ENCODE peak calls at places on chromosome 1, in eight cellular contexts. G is kidney epithelial cell, N is BJ, Y is psoas muscle, Z is lower leg skin, W is astrocyte of the spinal cord, I is Calu3, E is B cell. B is an unnamed sample.
A peak's percentile ranks its signal among the peaks of the same experiment; 100 is the strongest.

GRCh38 chr1:116433283-116434257 is 60.5 kb downstream of the ATP1A1 start:
- DNase-seq in Z (no peak), G (no peak), E (no peak), I (peak; percentile 86), N (no peak), W (peak; percentile 61), Y (peak; percentile 66), B (no peak)

GRCh38 chr1:243213045-243213787 is 41.9 kb downstream of the CEP170 start:
- DNase-seq in E (no peak), I (no peak), Z (no peak), W (peak; percentile 61), Y (no peak), N (peak; percentile 57), G (no peak), B (no peak)

GRCh38 chr1:228691926-228692325 is 43.4 kb upstream of the RHOU start:
- DNase-seq in G (peak; percentile 10), W (peak; percentile 47), I (peak; percentile 58), Y (no peak), E (peak; percentile 29), Z (peak; percentile 24), N (no peak), B (peak; percentile 74)

GRCh38 chr1:37995773-37996379 is 6.1 kb upstream of the SF3A3 start:
- DNase-seq in I (no peak), Z (no peak), E (no peak), Y (peak; percentile 91), G (no peak), W (peak; percentile 95), N (no peak), B (no peak)

GRCh38 chr1:180231506-180232420 is 1.7 kb downstream of the LHX4 start:
- DNase-seq in Y (no peak), G (no peak), E (peak; percentile 40), N (no peak), Z (no peak), I (peak; percentile 64), W (peak; percentile 43), B (peak; percentile 90)

GRCh38 chr1:243251544-243251943 is 3.5 kb downstream of the CEP170 start:
- DNase-seq in I (no peak), W (no peak), Y (no peak), E (no peak), Z (no peak), G (no peak), N (no peak), B (no peak)

GRCh38 chr1:115641762-115642167 is at the start of gene VANGL1:
- DNase-seq in W (peak; percentile 63), I (peak; percentile 78), Y (peak; percentile 79), G (no peak), N (no peak), E (peak; percentile 11), Z (peak; percentile 41), B (peak; percentile 84)

GRCh38 chr1:66335125-66335524 is 198.8 kb upstream of the SGIP1 start:
- DNase-seq in I (no peak), Z (no peak), W (no peak), E (no peak), N (no peak), Y (no peak), G (no peak), B (peak; percentile 29)

GRCh38 chr1:157487430-157487829 is 64.9 kb downstream of the FCRL5 start:
- DNase-seq in Y (no peak), I (no peak), E (no peak), N (no peak), G (no peak), W (no peak), Z (no peak), B (peak; percentile 18)

GRCh38 chr1:200157718-200158117 is 130.2 kb downstream of the NR5A2 start:
- DNase-seq in W (no peak), I (no peak), Z (no peak), G (no peak), N (no peak), Y (no peak), E (no peak), B (no peak)

GRCh38 chr1:206769331-206769731 is 1.2 kb upstream of the IL19 start:
- DNase-seq in G (no peak), Z (no peak), N (no peak), I (no peak), E (peak; percentile 32), W (no peak), Y (no peak), B (no peak)

GRCh38 chr1:161082483-161082882 is 6.9 kb downstream of the NECTIN4 start:
- DNase-seq in W (no peak), G (no peak), N (no peak), Z (no peak), Y (no peak), E (no peak), I (peak; percentile 37), B (no peak)

GRCh38 chr1:63732666-63733065 is 41.2 kb upstream of the ROR1 start:
- DNase-seq in G (peak; percentile 28), W (peak; percentile 59), Z (no peak), Y (no peak), E (no peak), I (no peak), N (no peak), B (no peak)

GRCh38 chr1:30378991-30379581 is 344.3 kb downstream of the MATN1 start:
- DNase-seq in N (peak; percentile 85), I (no peak), Z (no peak), Y (no peak), G (peak; percentile 64), W (no peak), E (no peak), B (peak; percentile 96)

GRCh38 chr1:201861448-201861847 is 27.2 kb upstream of the SHISA4 start:
- DNase-seq in G (no peak), W (no peak), I (no peak), E (no peak), N (no peak), Z (no peak), Y (no peak), B (no peak)

GRCh38 chr1:3983181-3983580 is 83.1 kb upstream of the C1orf174 start:
- DNase-seq in W (no peak), E (no peak), Y (no peak), I (no peak), G (no peak), Z (no peak), N (no peak), B (no peak)

GRCh38 chr1:96643519-96643918 is 78.1 kb upstream of the PTBP2 start:
- DNase-seq in Z (no peak), N (no peak), G (no peak), I (no peak), Y (no peak), E (no peak), W (no peak), B (no peak)

GRCh38 chr1:50308883-50309282 is 114.4 kb downstream of the DMRTA2 start:
- DNase-seq in Z (no peak), W (peak; percentile 40), G (no peak), N (no peak), Y (no peak), I (peak; percentile 49), E (peak; percentile 8), B (peak; percentile 62)

GRCh38 chr1:204578867-204579664 is 62.9 kb downstream of the MDM4 start:
- DNase-seq in Z (no peak), E (peak; percentile 43), W (no peak), I (peak; percentile 42), N (no peak), Y (no peak), G (no peak), B (peak; percentile 58)

GRCh38 chr1:78044796-78045599 is 768 bp upstream of the GIPC2 start:
- DNase-seq in N (no peak), G (no peak), W (no peak), E (no peak), Y (no peak), I (no peak), Z (no peak), B (no peak)

GRCh38 chr1:15884477-15884876 is 37.0 kb downstream of the SPEN start:
- DNase-seq in W (no peak), Y (no peak), Z (no peak), I (no peak), E (no peak), N (no peak), G (no peak), B (no peak)

GRCh38 chr1:87644033-87644432 is 315.4 kb downstream of the LMO4 start:
- DNase-seq in G (peak; percentile 14), Y (no peak), E (no peak), Z (no peak), W (peak; percentile 23), N (no peak), I (no peak), B (no peak)

GRCh38 chr1:172761581-172762025 is 102.7 kb downstream of the FASLG start:
- DNase-seq in Z (no peak), E (no peak), Y (no peak), I (no peak), G (no peak), N (no peak), W (peak; percentile 71), B (no peak)

GRCh38 chr1:92365378-92366044 is 66.7 kb downstream of the RPAP2 start:
- DNase-seq in Z (no peak), E (no peak), G (no peak), I (no peak), N (no peak), W (no peak), Y (no peak), B (peak; percentile 23)

GRCh38 chr1:92362970-92363369 is 64.1 kb downstream of the RPAP2 start:
- DNase-seq in Z (no peak), E (no peak), I (no peak), Y (no peak), N (no peak), W (no peak), G (no peak), B (peak; percentile 26)

GRCh38 chr1:92366045-92366405 is 67.2 kb downstream of the RPAP2 start:
- DNase-seq in W (no peak), Z (no peak), Y (no peak), N (no peak), I (no peak), G (no peak), E (no peak), B (no peak)

GRCh38 chr1:92367496-92367895 is 68.6 kb downstream of the RPAP2 start:
- DNase-seq in Z (no peak), I (no peak), N (no peak), E (no peak), Y (no peak), W (no peak), G (no peak), B (no peak)
- TF ChIP-seq CTCF in Z (no peak), I (no peak), N (no peak), E (no peak), Y (no peak), W (no peak), G (no peak), B (no peak)

GRCh38 chr1:226457307-226457712 is 49.4 kb upstream of the PARP1 start:
- DNase-seq in W (no peak), G (no peak), Y (no peak), N (no peak), E (no peak), I (no peak), Z (no peak), B (peak; percentile 48)
- TF ChIP-seq CTCF in W (peak; percentile 22), G (no peak), Y (no peak), N (no peak), E (peak; percentile 34), I (no peak), Z (no peak), B (peak; percentile 4)

GRCh38 chr1:59046730-59047157 is 250.2 kb upstream of the FGGY start:
- DNase-seq in N (no peak), Z (no peak), E (peak; percentile 69), Y (no peak), I (no peak), G (no peak), W (no peak), B (no peak)
- TF ChIP-seq CTCF in N (peak; percentile 35), Z (no peak), E (peak; percentile 40), Y (no peak), I (no peak), G (peak; percentile 4), W (peak; percentile 29), B (no peak)

GRCh38 chr1:25817840-25818501 is 1.8 kb upstream of the MTFR1L start:
- DNase-seq in E (no peak), W (no peak), G (no peak), Y (no peak), I (no peak), N (no peak), Z (no peak), B (no peak)
- TF ChIP-seq CTCF in E (no peak), W (no peak), G (peak; percentile 39), Y (no peak), I (no peak), N (peak; percentile 32), Z (no peak), B (no peak)